ENCODE peak calls at places on chromosomes 7 and 10, in five cellular contexts. One of them, this sample, is unnamed.

GRCh38 chr7:103598326-103598905 is 152.4 kb upstream of the SLC26A5 start:
- DNase-seq in skeletal muscle cell: no peak
- DNase-seq in NCI-H1092 treated with DMSO at 0.1 percent for 48 hours: no peak
- DNase-seq in M059J: no peak
- DNase-seq in KG1: no peak
- DNase-seq in this sample: no peak

GRCh38 chr10:22321831-22322662 is 1.1 kb downstream of the BMI1 start:
- DNase-seq in skeletal muscle cell: no peak
- DNase-seq in NCI-H1092 treated with DMSO at 0.1 percent for 48 hours: no peak
- DNase-seq in KG1: no peak
- DNase-seq in M059J: no peak
- DNase-seq in this sample: no peak

GRCh38 chr7:131972251-131972650 is 415.8 kb upstream of the PODXL start:
- DNase-seq in NCI-H1092 treated with DMSO at 0.1 percent for 48 hours: no peak
- DNase-seq in M059J: no peak
- DNase-seq in KG1: no peak
- DNase-seq in skeletal muscle cell: no peak
- DNase-seq in this sample: no peak

GRCh38 chr10:119726291-119727261 is 726 bp downstream of the INPP5F start:
- DNase-seq in KG1: no peak
- DNase-seq in skeletal muscle cell: no peak
- DNase-seq in M059J: no peak
- DNase-seq in NCI-H1092 treated with DMSO at 0.1 percent for 48 hours: peak; percentile 35
- DNase-seq in this sample: no peak

GRCh38 chr7:103679156-103680132 is 233.4 kb upstream of the SLC26A5 start:
- DNase-seq in skeletal muscle cell: no peak
- DNase-seq in KG1: no peak
- DNase-seq in M059J: peak; percentile 39
- DNase-seq in NCI-H1092 treated with DMSO at 0.1 percent for 48 hours: no peak
- DNase-seq in this sample: no peak

GRCh38 chr10:11162828-11163599 is 145.3 kb downstream of the CELF2 start:
- DNase-seq in M059J: no peak
- DNase-seq in NCI-H1092 treated with DMSO at 0.1 percent for 48 hours: no peak
- DNase-seq in KG1: no peak
- DNase-seq in skeletal muscle cell: no peak
- DNase-seq in this sample: no peak

GRCh38 chr7:25805027-25805687 is 346.8 kb upstream of the NFE2L3 start:
- DNase-seq in M059J: peak; percentile 87
- DNase-seq in NCI-H1092 treated with DMSO at 0.1 percent for 48 hours: peak; percentile 26
- DNase-seq in KG1: no peak
- DNase-seq in skeletal muscle cell: no peak
- DNase-seq in this sample: no peak

GRCh38 chr7:43562383-43562782 is 20.5 kb upstream of the STK17A start:
- DNase-seq in skeletal muscle cell: no peak
- DNase-seq in KG1: no peak
- DNase-seq in M059J: no peak
- DNase-seq in NCI-H1092 treated with DMSO at 0.1 percent for 48 hours: no peak
- DNase-seq in this sample: no peak

GRCh38 chr7:102912742-102913141 is at the start of gene LRRC17:
- DNase-seq in NCI-H1092 treated with DMSO at 0.1 percent for 48 hours: peak; percentile 96
- DNase-seq in KG1: no peak
- DNase-seq in M059J: peak; percentile 93
- DNase-seq in skeletal muscle cell: peak; percentile 76
- DNase-seq in this sample: peak; percentile 66